ENCODE peak calls at places on chromosome 3, in eight cellular contexts. T is GM12891, L is transverse colon, R is IMR-90, Q is NB4, K is sigmoid colon, O is uterus, W is body of pancreas. Y is an unnamed sample.

GRCh38 chr3:30539772-30540171 is 66.6 kb upstream of the TGFBR2 start:
- DNase-seq in T (no peak), L (no peak), R (peak; percentile 88), Q (no peak), K (no peak), O (no peak), W (no peak), Y (no peak)

GRCh38 chr3:151112731-151113130 is 27.3 kb downstream of the MED12L start:
- DNase-seq in T (no peak), L (no peak), R (no peak), Q (no peak), K (no peak), O (no peak), W (no peak), Y (no peak)

GRCh38 chr3:52004158-52004787 is 8.6 kb upstream of the RPL29 start:
- DNase-seq in T (no peak), L (no peak), R (peak; percentile 48), Q (peak; percentile 85), K (no peak), O (peak; percentile 65), W (no peak), Y (no peak)

GRCh38 chr3:197782230-197782629 is 8.8 kb upstream of the LRCH3 start:
- DNase-seq in T (no peak), L (no peak), R (no peak), Q (no peak), K (no peak), O (no peak), W (no peak), Y (no peak)

GRCh38 chr3:150384517-150385212 is 23.4 kb upstream of the TSC22D2 start:
- DNase-seq in T (no peak), L (peak; percentile 40), R (peak; percentile 12), Q (peak; percentile 82), K (no peak), O (no peak), W (no peak), Y (no peak)

GRCh38 chr3:31542246-31542645 is 9.5 kb downstream of the STT3B start:
- DNase-seq in T (no peak), L (no peak), R (no peak), Q (no peak), K (no peak), O (no peak), W (no peak), Y (no peak)

GRCh38 chr3:32374788-32375595 is 16.7 kb upstream of the CMTM7 start:
- DNase-seq in T (no peak), L (peak; percentile 63), R (peak; percentile 74), Q (peak; percentile 78), K (peak; percentile 72), O (peak; percentile 22), W (peak; percentile 71), Y (peak; percentile 36)

GRCh38 chr3:123351396-123351945 is 97.4 kb downstream of the ADCY5 start:
- DNase-seq in T (no peak), L (no peak), R (no peak), Q (no peak), K (peak; percentile 54), O (no peak), W (no peak), Y (no peak)

GRCh38 chr3:13480340-13481318 is 523 bp downstream of the HDAC11 start:
- DNase-seq in T (no peak), L (peak; percentile 50), R (peak; percentile 10), Q (no peak), K (peak; percentile 69), O (no peak), W (peak; percentile 84), Y (peak; percentile 36)

GRCh38 chr3:114567774-114568173 is 273.9 kb downstream of the TIGIT start:
- DNase-seq in T (no peak), L (no peak), R (no peak), Q (no peak), K (no peak), O (no peak), W (no peak), Y (no peak)

GRCh38 chr3:158739078-158739477 is 6.8 kb upstream of the RARRES1 start:
- DNase-seq in T (no peak), L (no peak), R (no peak), Q (no peak), K (no peak), O (no peak), W (no peak), Y (no peak)

DNA sequence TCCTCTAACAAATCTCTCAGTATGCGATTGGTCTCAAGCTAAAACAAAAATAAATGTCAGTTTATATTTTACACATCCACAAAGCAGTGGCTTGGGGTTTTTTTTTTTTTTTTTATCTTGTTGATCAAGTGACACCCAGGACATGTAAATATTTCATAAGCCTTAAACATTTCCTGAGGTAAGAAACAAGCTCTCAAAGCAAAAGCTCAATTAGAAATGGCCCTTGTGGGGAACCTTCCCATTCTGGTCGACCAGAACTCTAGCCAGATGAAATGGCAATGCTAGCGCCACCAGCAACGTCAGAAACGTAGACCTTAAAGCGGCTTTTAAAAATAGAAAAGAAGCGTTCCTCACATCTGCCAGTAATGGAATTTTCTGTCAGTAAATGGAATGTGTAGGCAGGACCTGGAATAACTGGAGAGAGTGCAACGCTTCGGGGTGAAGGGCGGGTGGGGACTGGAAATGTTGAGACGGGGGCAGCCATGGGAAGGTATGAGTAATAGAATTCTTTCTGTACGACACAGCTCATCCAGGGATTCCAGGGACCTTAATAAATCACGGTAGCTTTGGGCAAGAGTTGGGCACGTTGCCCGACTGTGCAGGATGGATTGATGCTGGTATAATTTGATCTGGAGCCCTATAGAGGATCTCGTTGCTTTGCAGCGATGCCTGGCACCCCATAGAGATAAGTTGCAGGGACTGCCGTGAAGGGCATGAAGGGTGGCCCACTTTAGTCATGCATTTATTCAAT is 44.4 kb downstream of the BTD start:
- DNase-seq in T (no peak), L (no peak), R (peak; percentile 94), Q (no peak), K (peak; percentile 83), O (peak; percentile 75), W (no peak), Y (peak; percentile 52)
- TF ChIP-seq POLR2A in T (no peak), L (no peak), R (no peak), Q (no peak), K (no peak), O (no peak), W (no peak), Y (no peak)

DNA sequence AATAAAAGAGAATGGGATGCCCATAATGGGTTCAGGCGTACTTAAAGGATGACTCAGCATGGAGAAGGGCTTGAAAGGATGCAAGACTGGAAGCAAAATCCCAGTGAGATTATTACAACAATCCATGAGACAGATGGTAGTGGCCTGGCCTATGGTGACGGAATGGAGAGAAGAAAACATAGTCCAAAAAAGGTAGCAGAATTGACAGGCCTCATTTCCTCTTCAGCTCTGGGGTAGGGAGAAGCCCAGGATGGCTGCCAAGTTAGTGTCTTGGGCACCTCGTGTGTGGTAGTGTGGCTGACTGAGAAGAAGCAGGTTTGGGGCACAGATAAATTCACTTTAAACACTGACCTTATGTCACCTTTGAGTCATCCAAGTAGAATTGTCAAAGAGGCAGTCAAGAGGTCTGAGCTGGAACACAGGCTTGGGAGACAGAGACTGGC is 18.1 kb downstream of the MB21D2 start:
- DNase-seq in T (no peak), L (no peak), R (peak; percentile 91), Q (no peak), K (no peak), O (no peak), W (no peak), Y (no peak)
- TF ChIP-seq POLR2A in T (no peak), L (no peak), R (no peak), Q (no peak), K (no peak), O (no peak), W (no peak), Y (no peak)

DNA sequence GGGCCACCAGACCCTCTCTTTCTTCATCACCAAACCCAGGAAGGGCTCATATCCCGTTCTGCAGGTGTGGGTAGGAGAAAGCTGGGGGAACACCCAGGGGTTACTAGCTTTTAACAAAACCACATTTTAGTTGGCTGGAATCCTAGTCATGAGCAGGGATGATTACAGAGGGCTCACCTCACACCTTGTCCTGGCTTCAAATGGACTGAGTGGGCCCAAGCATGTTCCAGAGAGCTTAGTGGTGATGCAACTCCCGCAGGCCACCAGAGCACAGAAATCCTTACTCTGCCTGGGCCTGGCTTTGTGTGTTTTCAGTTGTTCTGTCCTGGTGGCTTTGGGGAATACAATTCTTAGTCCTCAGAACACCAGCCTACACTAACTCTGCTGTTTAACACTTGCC is 56.8 kb upstream of the RYK start:
- DNase-seq in T (no peak), L (no peak), R (no peak), Q (no peak), K (no peak), O (no peak), W (no peak), Y (no peak)
- TF ChIP-seq POLR2A in T (no peak), L (no peak), R (no peak), Q (no peak), K (no peak), O (no peak), W (no peak), Y (no peak)

DNA sequence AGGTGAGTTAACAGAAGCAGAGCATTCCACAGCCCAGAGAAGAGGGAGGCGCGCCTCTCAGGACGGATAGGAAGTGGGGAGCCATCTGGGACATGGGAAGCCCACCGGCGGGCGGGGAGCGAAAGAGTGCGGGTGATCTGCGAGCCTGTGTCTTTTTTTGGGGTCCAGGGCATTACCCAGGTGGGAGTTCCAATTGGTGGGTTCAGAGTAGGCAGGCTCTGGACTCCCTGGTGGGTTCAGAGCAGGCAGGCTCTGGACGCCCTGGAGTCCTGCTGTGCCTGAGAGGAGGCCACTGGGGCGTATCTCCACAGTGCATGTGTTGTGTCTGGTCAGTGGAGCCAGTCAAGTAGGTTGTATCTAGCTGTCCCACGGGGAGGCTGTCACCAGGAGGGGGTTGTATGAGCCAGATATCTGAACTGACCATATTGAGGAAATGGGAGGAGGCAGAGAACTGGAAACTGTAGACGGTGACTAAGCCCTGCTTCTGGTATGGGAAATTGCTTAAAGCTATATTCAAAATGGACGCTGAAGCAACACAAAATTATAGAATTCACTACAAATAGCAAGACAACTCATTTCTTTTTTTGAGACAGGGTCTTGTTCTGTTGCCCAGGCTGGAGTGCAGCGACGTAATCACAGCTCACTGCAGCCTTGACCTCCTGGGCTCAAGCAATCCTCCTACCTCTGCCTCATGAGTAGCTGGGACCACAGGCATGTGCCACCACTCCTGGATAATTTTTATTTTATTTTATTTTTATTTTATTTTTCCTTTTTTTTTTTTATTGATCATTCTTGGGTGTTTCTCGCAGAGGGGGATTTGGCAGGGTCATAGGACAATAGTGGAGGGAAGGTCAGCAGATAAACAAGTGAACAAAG is 34.5 kb upstream of the CHST2 start:
- DNase-seq in T (no peak), L (no peak), R (peak; percentile 47), Q (peak; percentile 86), K (no peak), O (no peak), W (no peak), Y (peak; percentile 37)
- TF ChIP-seq POLR2A in T (no peak), L (no peak), R (no peak), Q (no peak), K (no peak), O (no peak), W (no peak), Y (no peak)

GRCh38 chr3:101853465-101853864 is 4.2 kb downstream of the NFKBIZ start:
- DNase-seq in T (no peak), L (no peak), R (no peak), Q (no peak), K (no peak), O (no peak), W (no peak), Y (no peak)
- TF ChIP-seq POLR2A in T (peak; percentile 67), L (no peak), R (no peak), Q (no peak), K (no peak), O (no peak), W (peak; percentile 38), Y (no peak)